ENCODE peak calls at places on chromosomes 16 and 17, in six cellular contexts. Q is stimulated activated CD4-positive, alpha-beta T cell treated with anti-CD3 and anti-CD28 coated beads, Interleukin-15, amount 100 ng/mL, for 48 hours; D is C1 segment of cervical spinal cord; W is GF-D8; O is lower leg skin; K is activated T-helper 1 cell treated with anti-CD3 and anti-CD28 coated beads, Interleukin-2, amount 50 U/mL, for 16 hours. X is an unnamed sample.

GRCh38 chr16:87445486-87445885 is 47.3 kb downstream of the ZCCHC14 start:
- DNase-seq in Q (no peak), D (no peak), W (no peak), O (no peak), K (no peak), X (no peak)

GRCh38 chr16:87374313-87374712 is 9.3 kb downstream of the FBXO31 start:
- DNase-seq in Q (no peak), D (no peak), W (no peak), O (no peak), K (no peak), X (no peak)

GRCh38 chr17:53150101-53150698 is 672.5 kb upstream of the KIF2B start:
- DNase-seq in Q (no peak), D (no peak), W (no peak), O (no peak), K (no peak), X (no peak)

GRCh38 chr17:41496803-41497484 is 7.2 kb upstream of the KRT36 start:
- DNase-seq in Q (peak), D (no peak), W (peak), O (no peak), K (peak), X (peak)

GRCh38 chr17:72732893-72733618 is 359.4 kb downstream of the SLC39A11 start:
- DNase-seq in Q (no peak), D (no peak), W (no peak), O (no peak), K (no peak), X (peak)

GRCh38 chr17:10021239-10021638 is 116.2 kb upstream of the RCVRN start:
- DNase-seq in Q (no peak), D (no peak), W (peak), O (no peak), K (no peak), X (peak)

GRCh38 chr17:4733073-4733531 is 1.9 kb downstream of the MED11 start:
- DNase-seq in Q (no peak), D (no peak), W (peak), O (no peak), K (no peak), X (peak)

GRCh38 chr16:24873028-24873427 is 27.3 kb downstream of the SLC5A11 start:
- DNase-seq in Q (no peak), D (no peak), W (no peak), O (no peak), K (no peak), X (no peak)

GRCh38 chr16:89049484-89050118 is 44.1 kb upstream of the ACSF3 start:
- DNase-seq in Q (no peak), D (no peak), W (no peak), O (no peak), K (no peak), X (no peak)

GRCh38 chr16:52539197-52539596 is 7.7 kb downstream of the TOX3 start:
- DNase-seq in Q (no peak), D (no peak), W (no peak), O (no peak), K (no peak), X (no peak)

GRCh38 chr17:82369211-82369610 is 2.4 kb upstream of the UTS2R start:
- DNase-seq in Q (no peak), D (no peak), W (no peak), O (no peak), K (no peak), X (no peak)

GRCh38 chr17:40122944-40123810 is 1.4 kb downstream of the MSL1 start:
- DNase-seq in Q (no peak), D (no peak), W (peak), O (no peak), K (peak), X (peak)

GRCh38 chr16:48235556-48236136 is 8.5 kb upstream of the LONP2 start:
- DNase-seq in Q (no peak), D (no peak), W (no peak), O (no peak), K (no peak), X (no peak)

GRCh38 chr16:27724491-27724878 is 174.5 kb downstream of the KATNIP start:
- DNase-seq in Q (no peak), D (no peak), W (peak), O (no peak), K (no peak), X (no peak)

GRCh38 chr16:71883193-71883848 is 661 bp downstream of the ZNF821 start:
- DNase-seq in Q (no peak), D (no peak), W (no peak), O (peak), K (peak), X (no peak)

GRCh38 chr17:56727876-56728617 is 105.7 kb downstream of the C17orf67 start:
- DNase-seq in Q (no peak), D (no peak), W (no peak), O (no peak), K (no peak), X (no peak)

GRCh38 chr16:3952342-3953131 is 72.0 kb upstream of the CREBBP start:
- DNase-seq in Q (no peak), D (no peak), W (no peak), O (peak), K (no peak), X (peak)

GRCh38 chr17:48181653-48182052 is 74.1 kb downstream of the SNX11 start:
- DNase-seq in Q (no peak), D (no peak), W (no peak), O (no peak), K (no peak), X (no peak)

GRCh38 chr17:78617371-78618061 is 40.3 kb upstream of the DNAH17 start:
- DNase-seq in Q (no peak), D (no peak), W (no peak), O (no peak), K (no peak), X (peak)

GRCh38 chr16:16038950-16039349 is 89.5 kb downstream of the ABCC1 start:
- DNase-seq in Q (no peak), D (no peak), W (peak), O (no peak), K (no peak), X (peak)

X was measured in MV-4-11.